ENCODE peak calls at places on chromosomes 6 and 20, in seven cellular contexts. One of them, this sample, is unnamed.

GRCh38 chr6:157272866-157273755 is 50.2 kb downstream of the TMEM242 start:
- DNase-seq in BJ: no peak
- DNase-seq in keratinocyte: no peak
- DNase-seq in AG04450: no peak
- DNase-seq in left ventricle myocardium inferior: no peak
- DNase-seq in body of pancreas: no peak
- DNase-seq in endothelial cell of umbilical vein: no peak
- DNase-seq in this sample: peak; percentile 54

GRCh38 chr6:167750956-167751358 is 75.8 kb upstream of the AFDN start:
- DNase-seq in BJ: no peak
- DNase-seq in keratinocyte: no peak
- DNase-seq in AG04450: no peak
- DNase-seq in left ventricle myocardium inferior: peak; percentile 72
- DNase-seq in body of pancreas: peak; percentile 98
- DNase-seq in endothelial cell of umbilical vein: no peak
- DNase-seq in this sample: no peak

GRCh38 chr6:27757307-27757706 is 154.9 kb downstream of the OR2B2 start:
- DNase-seq in BJ: no peak
- DNase-seq in keratinocyte: no peak
- DNase-seq in AG04450: no peak
- DNase-seq in left ventricle myocardium inferior: no peak
- DNase-seq in body of pancreas: no peak
- DNase-seq in endothelial cell of umbilical vein: no peak
- DNase-seq in this sample: no peak

GRCh38 chr6:50657513-50657912 is 55.8 kb upstream of the TFAP2D start:
- DNase-seq in BJ: no peak
- DNase-seq in keratinocyte: no peak
- DNase-seq in AG04450: no peak
- DNase-seq in left ventricle myocardium inferior: no peak
- DNase-seq in body of pancreas: no peak
- DNase-seq in endothelial cell of umbilical vein: no peak
- DNase-seq in this sample: no peak

GRCh38 chr20:51531141-51531710 is 11.3 kb downstream of the NFATC2 start:
- DNase-seq in BJ: no peak
- DNase-seq in keratinocyte: peak; percentile 87
- DNase-seq in AG04450: no peak
- DNase-seq in left ventricle myocardium inferior: no peak
- DNase-seq in body of pancreas: no peak
- DNase-seq in endothelial cell of umbilical vein: no peak
- DNase-seq in this sample: no peak

GRCh38 chr6:52672422-52673025 is 1.6 kb downstream of the TMEM14A start:
- DNase-seq in BJ: no peak
- DNase-seq in keratinocyte: peak; percentile 28
- DNase-seq in AG04450: no peak
- DNase-seq in left ventricle myocardium inferior: no peak
- DNase-seq in body of pancreas: peak; percentile 83
- DNase-seq in endothelial cell of umbilical vein: no peak
- DNase-seq in this sample: no peak

GRCh38 chr6:167506443-167507231 is 181.8 kb downstream of the TTLL2 start:
- DNase-seq in BJ: no peak
- DNase-seq in keratinocyte: no peak
- DNase-seq in AG04450: no peak
- DNase-seq in left ventricle myocardium inferior: no peak
- DNase-seq in body of pancreas: no peak
- DNase-seq in endothelial cell of umbilical vein: no peak
- DNase-seq in this sample: no peak

GRCh38 chr6:134177753-134178229 is 125.4 kb upstream of the SLC2A12 start:
- DNase-seq in BJ: peak; percentile 69
- DNase-seq in keratinocyte: no peak
- DNase-seq in AG04450: no peak
- DNase-seq in left ventricle myocardium inferior: no peak
- DNase-seq in body of pancreas: peak; percentile 45
- DNase-seq in endothelial cell of umbilical vein: no peak
- DNase-seq in this sample: no peak

GRCh38 chr6:70538364-70538763 is 28.4 kb upstream of the SDHAF4 start:
- DNase-seq in BJ: no peak
- DNase-seq in keratinocyte: no peak
- DNase-seq in AG04450: no peak
- DNase-seq in left ventricle myocardium inferior: no peak
- DNase-seq in body of pancreas: no peak
- DNase-seq in endothelial cell of umbilical vein: no peak
- DNase-seq in this sample: no peak

GRCh38 chr6:158081657-158081935 is 86.5 kb downstream of the SERAC1 start:
- DNase-seq in BJ: no peak
- DNase-seq in keratinocyte: no peak
- DNase-seq in AG04450: no peak
- DNase-seq in left ventricle myocardium inferior: no peak
- DNase-seq in body of pancreas: peak; percentile 49
- DNase-seq in endothelial cell of umbilical vein: no peak
- DNase-seq in this sample: no peak

GRCh38 chr20:53797085-53797484 is 203.4 kb upstream of the ZNF217 start:
- DNase-seq in BJ: no peak
- DNase-seq in keratinocyte: no peak
- DNase-seq in AG04450: no peak
- DNase-seq in left ventricle myocardium inferior: no peak
- DNase-seq in body of pancreas: no peak
- DNase-seq in endothelial cell of umbilical vein: no peak
- DNase-seq in this sample: no peak

DNA sequence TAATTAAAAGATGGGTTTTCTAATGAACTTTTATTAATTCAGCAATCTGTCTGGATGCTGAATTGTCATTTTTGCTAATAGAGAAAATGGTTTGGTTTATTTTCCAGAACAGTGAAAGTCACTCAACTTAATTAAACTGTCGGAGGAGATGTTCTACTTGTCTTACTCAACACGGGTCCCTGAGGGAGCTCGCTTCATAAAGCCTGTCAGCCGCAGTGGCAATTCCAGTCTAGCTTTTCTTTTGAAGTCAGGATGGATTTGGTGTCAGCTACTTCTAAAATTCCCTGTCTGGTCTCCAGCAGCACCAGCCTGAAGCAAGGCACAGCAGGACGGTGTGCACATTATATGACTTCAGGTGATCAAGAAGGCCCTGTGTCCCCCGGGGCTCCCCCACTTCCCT is 261.5 kb downstream of the SLC24A3 start:
- DNase-seq in BJ: no peak
- DNase-seq in keratinocyte: no peak
- DNase-seq in AG04450: no peak
- DNase-seq in left ventricle myocardium inferior: no peak
- DNase-seq in body of pancreas: no peak
- DNase-seq in endothelial cell of umbilical vein: no peak
- DNase-seq in this sample: no peak
- H3K27me3 ChIP-seq in BJ: no peaks in the 10 kb centered on the region
- H3K27me3 ChIP-seq in keratinocyte: no peaks in the 10 kb centered on the region
- H3K27me3 ChIP-seq in AG04450: no peaks in the 10 kb centered on the region
- H3K27me3 ChIP-seq in left ventricle myocardium inferior: peaks cover 30% of the 10 kb centered on the region
- H3K27me3 ChIP-seq in body of pancreas: no peaks in the 10 kb centered on the region
- H3K27me3 ChIP-seq in endothelial cell of umbilical vein: no peaks in the 10 kb centered on the region
- H3K27me3 ChIP-seq in this sample: no peaks in the 10 kb centered on the region

DNA sequence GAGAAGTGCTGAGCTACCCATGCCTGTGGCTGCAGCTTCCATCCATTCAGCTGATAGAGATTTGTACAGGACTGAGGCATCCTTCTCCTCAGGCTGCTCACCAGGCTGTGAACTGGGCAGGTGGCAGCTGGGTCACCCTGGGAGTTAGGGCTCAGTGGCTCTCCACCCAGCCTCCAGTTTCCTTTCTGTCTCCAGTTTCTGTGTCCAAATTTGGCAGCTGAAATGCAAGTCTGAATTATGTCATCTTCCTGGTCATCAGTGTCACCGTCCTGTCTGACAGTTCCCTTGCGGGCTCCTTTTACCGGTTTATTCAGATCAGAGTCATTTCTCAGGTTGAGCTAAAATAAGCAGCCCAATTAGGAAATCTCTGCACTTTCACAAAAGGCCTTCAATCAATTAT is 93.3 kb downstream of the EDN1 start:
- DNase-seq in BJ: no peak
- DNase-seq in keratinocyte: no peak
- DNase-seq in AG04450: no peak
- DNase-seq in left ventricle myocardium inferior: no peak
- DNase-seq in body of pancreas: no peak
- DNase-seq in endothelial cell of umbilical vein: no peak
- DNase-seq in this sample: no peak
- H3K27me3 ChIP-seq in BJ: no peaks in the 10 kb centered on the region
- H3K27me3 ChIP-seq in keratinocyte: no peaks in the 10 kb centered on the region
- H3K27me3 ChIP-seq in AG04450: no peaks in the 10 kb centered on the region
- H3K27me3 ChIP-seq in left ventricle myocardium inferior: no peaks in the 10 kb centered on the region
- H3K27me3 ChIP-seq in body of pancreas: no peaks in the 10 kb centered on the region
- H3K27me3 ChIP-seq in endothelial cell of umbilical vein: no peaks in the 10 kb centered on the region
- H3K27me3 ChIP-seq in this sample: no peaks in the 10 kb centered on the region

GRCh38 chr20:61667056-61667792 is 398.5 kb downstream of the TAF4 start:
- DNase-seq in BJ: no peak
- DNase-seq in keratinocyte: no peak
- DNase-seq in AG04450: no peak
- DNase-seq in left ventricle myocardium inferior: no peak
- DNase-seq in body of pancreas: no peak
- DNase-seq in endothelial cell of umbilical vein: no peak
- DNase-seq in this sample: no peak
- H3K27me3 ChIP-seq in BJ: no peaks in the 10 kb centered on the region
- H3K27me3 ChIP-seq in keratinocyte: peaks cover 13% of the 10 kb centered on the region
- H3K27me3 ChIP-seq in AG04450: no peaks in the 10 kb centered on the region
- H3K27me3 ChIP-seq in left ventricle myocardium inferior: peaks cover 88% of the 10 kb centered on the region
- H3K27me3 ChIP-seq in body of pancreas: no peaks in the 10 kb centered on the region
- H3K27me3 ChIP-seq in endothelial cell of umbilical vein: no peaks in the 10 kb centered on the region
- H3K27me3 ChIP-seq in this sample: no peaks in the 10 kb centered on the region

DNA sequence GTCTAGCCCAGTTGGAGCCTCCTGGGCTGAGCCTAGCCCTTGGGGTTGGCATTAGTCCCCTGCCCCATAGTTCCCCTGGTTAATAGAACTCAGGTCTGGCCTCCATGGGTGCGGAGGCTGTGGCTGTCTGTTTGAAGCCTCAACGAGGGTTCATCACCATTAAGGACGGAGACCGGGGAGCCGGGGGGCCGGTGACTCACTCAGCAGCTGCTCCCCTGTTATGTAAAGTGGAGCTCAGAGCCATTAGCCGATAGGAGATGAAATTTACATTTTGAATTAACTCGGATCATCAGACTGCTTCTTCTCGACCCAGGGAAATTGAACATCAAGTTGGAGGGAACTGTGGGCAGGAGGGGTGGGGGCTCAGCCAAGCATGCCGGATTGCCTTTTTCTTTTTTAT is 12.3 kb downstream of the PCK1 start:
- DNase-seq in BJ: no peak
- DNase-seq in keratinocyte: no peak
- DNase-seq in AG04450: no peak
- DNase-seq in left ventricle myocardium inferior: no peak
- DNase-seq in body of pancreas: peak; percentile 22
- DNase-seq in endothelial cell of umbilical vein: no peak
- DNase-seq in this sample: no peak
- H3K27me3 ChIP-seq in BJ: peaks cover 11% of the 10 kb centered on the region
- H3K27me3 ChIP-seq in keratinocyte: peaks cover 47% of the 10 kb centered on the region
- H3K27me3 ChIP-seq in AG04450: peaks cover 13% of the 10 kb centered on the region
- H3K27me3 ChIP-seq in left ventricle myocardium inferior: peaks cover 95% of the 10 kb centered on the region
- H3K27me3 ChIP-seq in body of pancreas: no peaks in the 10 kb centered on the region
- H3K27me3 ChIP-seq in endothelial cell of umbilical vein: no peaks in the 10 kb centered on the region
- H3K27me3 ChIP-seq in this sample: no peaks in the 10 kb centered on the region

GRCh38 chr6:108152446-108152845 is 13.4 kb upstream of the NR2E1 start:
- DNase-seq in BJ: no peak
- DNase-seq in keratinocyte: no peak
- DNase-seq in AG04450: no peak
- DNase-seq in left ventricle myocardium inferior: no peak
- DNase-seq in body of pancreas: no peak
- DNase-seq in endothelial cell of umbilical vein: no peak
- DNase-seq in this sample: no peak
- H3K27me3 ChIP-seq in BJ: peaks cover 15% of the 10 kb centered on the region
- H3K27me3 ChIP-seq in keratinocyte: peaks cover 23% of the 10 kb centered on the region
- H3K27me3 ChIP-seq in AG04450: peaks cover 36% of the 10 kb centered on the region
- H3K27me3 ChIP-seq in left ventricle myocardium inferior: peaks cover 100% of the 10 kb centered on the region
- H3K27me3 ChIP-seq in body of pancreas: peaks cover 27% of the 10 kb centered on the region
- H3K27me3 ChIP-seq in endothelial cell of umbilical vein: peaks cover 49% of the 10 kb centered on the region
- H3K27me3 ChIP-seq in this sample: no peaks in the 10 kb centered on the region

GRCh38 chr6:30386166-30386565 is 41.2 kb downstream of the RPP21 start:
- DNase-seq in BJ: no peak
- DNase-seq in keratinocyte: no peak
- DNase-seq in AG04450: no peak
- DNase-seq in left ventricle myocardium inferior: no peak
- DNase-seq in body of pancreas: no peak
- DNase-seq in endothelial cell of umbilical vein: no peak
- DNase-seq in this sample: no peak
- H3K27me3 ChIP-seq in BJ: no peaks in the 10 kb centered on the region
- H3K27me3 ChIP-seq in keratinocyte: peaks cover 19% of the 10 kb centered on the region
- H3K27me3 ChIP-seq in AG04450: peaks cover 14% of the 10 kb centered on the region
- H3K27me3 ChIP-seq in left ventricle myocardium inferior: peaks cover 99% of the 10 kb centered on the region
- H3K27me3 ChIP-seq in body of pancreas: no peaks in the 10 kb centered on the region
- H3K27me3 ChIP-seq in endothelial cell of umbilical vein: peaks cover 19% of the 10 kb centered on the region
- H3K27me3 ChIP-seq in this sample: peaks cover 19% of the 10 kb centered on the region

DNA sequence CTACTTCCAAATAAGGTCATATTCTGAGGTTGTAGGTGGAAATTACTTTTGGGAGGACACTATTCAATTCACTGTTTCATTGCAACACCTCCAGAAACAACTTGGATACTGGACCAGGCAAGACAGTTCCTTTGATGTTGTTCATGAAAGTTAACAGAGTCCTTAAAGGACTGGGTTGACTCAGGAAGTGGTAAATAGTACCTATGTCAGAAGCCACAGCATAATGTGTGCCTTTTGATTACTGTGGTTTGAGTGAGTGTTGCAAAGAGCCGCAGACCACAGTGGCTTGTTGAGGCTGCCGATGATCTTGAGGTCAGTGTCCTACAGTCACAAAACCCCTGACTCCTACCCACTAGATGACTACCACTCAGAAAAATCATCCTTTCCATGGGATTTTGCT is 10.9 kb downstream of the IL20RA start:
- DNase-seq in BJ: no peak
- DNase-seq in keratinocyte: no peak
- DNase-seq in AG04450: no peak
- DNase-seq in left ventricle myocardium inferior: no peak
- DNase-seq in body of pancreas: no peak
- DNase-seq in endothelial cell of umbilical vein: no peak
- DNase-seq in this sample: no peak
- H3K27me3 ChIP-seq in BJ: no peaks in the 10 kb centered on the region
- H3K27me3 ChIP-seq in keratinocyte: no peaks in the 10 kb centered on the region
- H3K27me3 ChIP-seq in AG04450: no peaks in the 10 kb centered on the region
- H3K27me3 ChIP-seq in left ventricle myocardium inferior: peaks cover 8% of the 10 kb centered on the region
- H3K27me3 ChIP-seq in body of pancreas: no peaks in the 10 kb centered on the region
- H3K27me3 ChIP-seq in endothelial cell of umbilical vein: no peaks in the 10 kb centered on the region
- H3K27me3 ChIP-seq in this sample: no peaks in the 10 kb centered on the region